ENCODE peak calls at places on chromosomes 12 and 14, in six cellular contexts. A is activated CD8-positive, alpha-beta memory T cell treated with anti-CD3 and anti-CD28 coated beads, Interleukin-2, amount 50 U/mL, for 4 hours; V is Karpas-422; Z is occipital lobe; N is memory B cell; W is nucleus accumbens. U is an unnamed sample.
A peak's percentile ranks its signal among the peaks of the same experiment; 100 is the strongest.

GRCh38 chr12:89880695-89881350 is 172.2 kb upstream of the ATP2B1 start:
- DNase-seq in V (peak; percentile 64), W (no peak), Z (no peak), A (peak; percentile 29), N (peak; percentile 66), U (no peak)

GRCh38 chr14:68936980-68937379 is 42.1 kb downstream of the ACTN1 start:
- DNase-seq in V (no peak), W (no peak), Z (no peak), N (no peak), A (no peak), U (no peak)

GRCh38 chr12:93005928-93006654 is 77.0 kb upstream of the EEA1 start:
- DNase-seq in N (no peak), V (no peak), Z (no peak), W (no peak), A (no peak), U (no peak)

GRCh38 chr12:102702447-102703114 is 214.5 kb downstream of the PAH start:
- DNase-seq in W (no peak), V (peak; percentile 76), N (peak; percentile 60), A (no peak), Z (no peak), U (no peak)

GRCh38 chr14:32693114-32693513 is 245.6 kb upstream of the NPAS3 start:
- DNase-seq in N (no peak), W (no peak), Z (no peak), V (no peak), A (no peak), U (no peak)

GRCh38 chr12:5204831-5205230 is 161.2 kb downstream of the KCNA5 start:
- DNase-seq in V (no peak), Z (no peak), A (no peak), W (no peak), N (no peak), U (no peak)

GRCh38 chr14:89665262-89665661 is 248.2 kb upstream of the FOXN3 start:
- DNase-seq in W (no peak), Z (no peak), N (no peak), A (no peak), V (no peak), U (no peak)

GRCh38 chr14:76169776-76170175 is 18.1 kb downstream of the GPATCH2L start:
- DNase-seq in V (no peak), W (no peak), Z (no peak), N (no peak), A (no peak), U (no peak)

GRCh38 chr14:100692859-100693558 is 33.7 kb upstream of the DLK1 start:
- DNase-seq in V (no peak), A (no peak), N (no peak), Z (no peak), W (no peak), U (no peak)

GRCh38 chr12:109553929-109554500 is 19.3 kb downstream of the MMAB start:
- DNase-seq in Z (no peak), N (no peak), A (no peak), W (no peak), V (no peak), U (no peak)

GRCh38 chr14:57712101-57712500 is 153.8 kb downstream of the SLC35F4 start:
- DNase-seq in V (no peak), Z (no peak), A (no peak), W (no peak), N (no peak), U (no peak)

GRCh38 chr12:123180171-123180570 is 29.3 kb upstream of the PITPNM2 start:
- DNase-seq in Z (no peak), V (peak; percentile 63), A (no peak), N (no peak), W (no peak), U (no peak)

GRCh38 chr14:67883717-67884116 is 64.1 kb downstream of the RAD51B start:
- DNase-seq in W (no peak), N (no peak), A (no peak), V (no peak), Z (no peak), U (no peak)

GRCh38 chr14:30994681-30995620 is 30.5 kb upstream of the AP4S1 start:
- DNase-seq in V (peak; percentile 70), W (no peak), A (no peak), N (no peak), Z (no peak), U (no peak)

GRCh38 chr12:56469007-56469930 is 891 bp downstream of the SPRYD4 start:
- DNase-seq in W (no peak), V (no peak), N (no peak), Z (no peak), A (no peak), U (peak; percentile 33)

GRCh38 chr12:21607701-21608100 is 3.1 kb upstream of the GYS2 start:
- DNase-seq in W (no peak), N (no peak), A (no peak), V (peak; percentile 52), Z (no peak), U (no peak)

GRCh38 chr12:29155079-29155478 is 6.0 kb downstream of the FAR2 start:
- DNase-seq in Z (no peak), V (no peak), W (no peak), N (no peak), A (no peak), U (no peak)

GRCh38 chr12:52238206-52238840 is 5.3 kb downstream of the KRT7 start:
- DNase-seq in Z (no peak), A (no peak), N (no peak), V (no peak), W (no peak), U (no peak)

GRCh38 chr14:36617824-36618223 is 35.4 kb upstream of the NKX2-8 start:
- DNase-seq in A (no peak), V (no peak), Z (no peak), W (no peak), N (no peak), U (no peak)

GRCh38 chr14:100341301-100342031 is 18.3 kb downstream of the SLC25A47 start:
- DNase-seq in A (no peak), V (peak; percentile 88), W (no peak), Z (no peak), N (peak; percentile 30), U (no peak)

GRCh38 chr12:4243098-4243795 is 30.3 kb upstream of the CCND2 start:
- DNase-seq in V (no peak), W (no peak), N (no peak), A (no peak), Z (no peak), U (no peak)

GRCh38 chr14:63857467-63858030 is 4.7 kb downstream of the SYNE2 start:
- DNase-seq in A (no peak), W (no peak), V (no peak), N (no peak), Z (no peak), U (no peak)

GRCh38 chr14:21024668-21025373 is at the start of gene NDRG2:
- DNase-seq in A (peak; percentile 79), N (peak; percentile 59), V (no peak), Z (peak; percentile 66), W (peak; percentile 67), U (peak; percentile 53)

GRCh38 chr14:99644723-99645544 is at the start of gene HHIPL1:
- DNase-seq in A (no peak), Z (no peak), V (no peak), N (no peak), W (no peak), U (no peak)

GRCh38 chr12:82862069-82862841 is 175.5 kb downstream of the TMTC2 start:
- DNase-seq in N (no peak), V (no peak), W (no peak), A (no peak), Z (no peak), U (no peak)

GRCh38 chr12:27974735-27975221 is 2.2 kb upstream of the PTHLH start:
- DNase-seq in N (no peak), W (no peak), V (no peak), Z (no peak), A (no peak), U (no peak)

GRCh38 chr12:111384596-111384995 is 15.7 kb upstream of the PHETA1 start:
- DNase-seq in N (no peak), W (no peak), V (no peak), Z (no peak), A (no peak), U (no peak)

GRCh38 chr14:31566456-31566855 is 5.3 kb downstream of the NUBPL start:
- DNase-seq in N (no peak), W (no peak), V (no peak), A (no peak), Z (no peak), U (no peak)

GRCh38 chr12:2532647-2533435 is 261.9 kb upstream of the FKBP4 start:
- DNase-seq in A (no peak), V (no peak), N (no peak), Z (no peak), W (no peak), U (no peak)

GRCh38 chr14:22428681-22429315 is 160.2 kb downstream of the DAD1 start:
- DNase-seq in N (no peak), W (no peak), Z (no peak), A (no peak), V (no peak), U (no peak)

GRCh38 chr12:99598785-99599184 is 48.8 kb upstream of the GARIN6 start:
- DNase-seq in Z (no peak), N (no peak), A (no peak), W (no peak), V (peak; percentile 53), U (no peak)

GRCh38 chr12:89353823-89354629 is 1.7 kb upstream of the DUSP6 start:
- DNase-seq in W (peak; percentile 66), V (peak; percentile 86), Z (peak; percentile 75), A (peak; percentile 56), N (peak; percentile 47), U (peak; percentile 63)

GRCh38 chr12:102249073-102249854 is 51.6 kb upstream of the PMCH start:
- DNase-seq in N (no peak), A (no peak), W (no peak), V (no peak), Z (no peak), U (no peak)

GRCh38 chr12:1073652-1074051 is 82.6 kb downstream of the ERC1 start:
- DNase-seq in Z (no peak), A (no peak), V (no peak), W (no peak), N (no peak), U (no peak)

GRCh38 chr12:82805812-82806497 is 119.2 kb downstream of the TMTC2 start:
- DNase-seq in W (no peak), V (no peak), Z (no peak), N (no peak), A (no peak), U (no peak)

U was measured in amygdala.